ENCODE peak calls at places on chromosomes 5 and 9, in four cellular contexts. G is cardiac fibroblast, B is EH, H is keratinocyte. Z is an unnamed sample.

GRCh38 chr5:133610489-133611356 is 1.6 kb downstream of the FSTL4 start:
- DNase-seq in H (no peak), G (peak), B (peak), Z (no peak)

GRCh38 chr5:58482536-58482935 is 8.7 kb upstream of the GAPT start:
- DNase-seq in G (no peak), H (no peak), B (no peak), Z (no peak)

GRCh38 chr5:75202935-75203334 is 33.7 kb downstream of the ANKRD31 start:
- DNase-seq in B (no peak), H (no peak), G (no peak), Z (no peak)

GRCh38 chr5:133421394-133421793 is 190.9 kb downstream of the FSTL4 start:
- DNase-seq in H (no peak), G (peak), B (peak), Z (no peak)

GRCh38 chr5:55691265-55692105 is 20.6 kb downstream of the SLC38A9 start:
- DNase-seq in B (peak), G (peak), H (no peak), Z (no peak)

GRCh38 chr5:30968971-30969370 is 224.5 kb upstream of the CDH6 start:
- DNase-seq in B (no peak), H (no peak), G (no peak), Z (no peak)

GRCh38 chr5:116738270-116738947 is 163.8 kb upstream of the SEMA6A start:
- DNase-seq in G (no peak), B (no peak), H (no peak), Z (no peak)

GRCh38 chr5:115068239-115069086 is 101.2 kb downstream of the TRIM36 start:
- DNase-seq in H (no peak), G (peak), B (peak), Z (no peak)

GRCh38 chr9:82129708-82130107 is 141.1 kb downstream of the SPATA31D1 start:
- DNase-seq in G (peak), B (no peak), H (no peak), Z (no peak)

GRCh38 chr9:13140843-13141592 is 138.5 kb downstream of the MPDZ start:
- DNase-seq in G (peak), B (no peak), H (no peak), Z (no peak)

GRCh38 chr9:109414125-109414785 is 83.9 kb downstream of the PTPN3 start:
- DNase-seq in B (no peak), G (no peak), H (no peak), Z (no peak)

GRCh38 chr5:141969783-141970741 is 1.2 kb downstream of the RNF14 start:
- DNase-seq in G (peak), B (peak), H (no peak), Z (no peak)

GRCh38 chr5:95098012-95098411 is 186.9 kb downstream of the MCTP1 start:
- DNase-seq in B (no peak), G (no peak), H (no peak), Z (no peak)

GRCh38 chr9:94534901-94535300 is 20.0 kb upstream of the PCAT7 start:
- DNase-seq in B (peak), H (no peak), G (peak), Z (no peak)

GRCh38 chr5:24633705-24634325 is 11.0 kb downstream of the CDH10 start:
- DNase-seq in G (peak), H (no peak), B (peak), Z (no peak)